ENCODE peak calls at places on chromosomes 2 and 18, in six cellular contexts. J, E, K, W, F and Y are unnamed samples.

GRCh38 chr2:12717191-12717987 is 653 bp downstream of the TRIB2 start:
- DNase-seq in J (peak), E (peak), K (peak), W (peak), F (peak), Y (peak)

GRCh38 chr2:47534179-47534919 is 131.4 kb downstream of the MSH2 start:
- DNase-seq in J (peak), E (no peak), K (peak), W (peak), F (no peak), Y (peak)

GRCh38 chr18:73924316-73924715 is 223.3 kb downstream of the FBXO15 start:
- DNase-seq in J (no peak), E (no peak), K (no peak), W (no peak), F (no peak), Y (no peak)

GRCh38 chr2:65317841-65318240 is 90.2 kb downstream of the ACTR2 start:
- DNase-seq in J (no peak), E (no peak), K (no peak), W (no peak), F (no peak), Y (no peak)

GRCh38 chr2:186595219-186595618 is 5.4 kb downstream of the ITGAV start:
- DNase-seq in J (peak), E (peak), K (no peak), W (peak), F (no peak), Y (no peak)

GRCh38 chr2:114543106-114543806 is 100.8 kb downstream of the DPP10 start:
- DNase-seq in J (no peak), E (no peak), K (no peak), W (peak), F (no peak), Y (no peak)

GRCh38 chr2:15446961-15447360 is 114.2 kb downstream of the NBAS start:
- DNase-seq in J (no peak), E (no peak), K (no peak), W (no peak), F (no peak), Y (no peak)

GRCh38 chr18:11956371-11957308 is 24.7 kb upstream of the IMPA2 start:
- DNase-seq in J (no peak), E (no peak), K (no peak), W (no peak), F (no peak), Y (no peak)

GRCh38 chr2:67159929-67160328 is 237.2 kb upstream of the ETAA1 start:
- DNase-seq in J (peak), E (no peak), K (no peak), W (no peak), F (no peak), Y (peak)

GRCh38 chr2:29113027-29113686 is 2.1 kb upstream of the CLIP4 start:
- DNase-seq in J (peak), E (no peak), K (no peak), W (no peak), F (no peak), Y (no peak)

GRCh38 chr2:58497189-58497588 is 256.1 kb upstream of the FANCL start:
- DNase-seq in J (no peak), E (no peak), K (no peak), W (no peak), F (no peak), Y (no peak)

GRCh38 chr18:13139885-13140450 is 78.6 kb upstream of the LDLRAD4 start:
- DNase-seq in J (no peak), E (no peak), K (no peak), W (no peak), F (no peak), Y (no peak)

GRCh38 chr18:48989304-48990284 is 38.8 kb upstream of the SMAD7 start:
- DNase-seq in J (no peak), E (no peak), K (no peak), W (peak), F (no peak), Y (no peak)

GRCh38 chr2:226352941-226353558 is 446.6 kb downstream of the IRS1 start:
- DNase-seq in J (no peak), E (no peak), K (no peak), W (no peak), F (no peak), Y (no peak)

GRCh38 chr2:29305762-29306161 is 190.5 kb downstream of the CLIP4 start:
- DNase-seq in J (no peak), E (no peak), K (no peak), W (no peak), F (no peak), Y (no peak)

GRCh38 chr2:131394147-131394931 is 30.4 kb upstream of the RAB6D start:
- DNase-seq in J (peak), E (no peak), K (peak), W (no peak), F (no peak), Y (peak)